ENCODE peak calls at places on chromosomes 2 and 18, in ten cellular contexts. O is fibroblast of lung; A is A549; Q is brain microvascular endothelial cell; P is uterus; T is Peyer's patch; B is MM.1S; V is astrocyte; J is CD8-positive, alpha-beta T cell; G is stomach. X is an unnamed sample.

GRCh38 chr2:197356136-197356535 is 45.6 kb upstream of the ANKRD44 start:
- DNase-seq in O (no peak), A (peak), Q (no peak), P (no peak), T (no peak), B (peak), V (no peak), J (no peak), G (no peak), X (no peak)

GRCh38 chr2:60316381-60317028 is 236.9 kb downstream of the BCL11A start:
- DNase-seq in O (no peak), A (no peak), Q (no peak), P (no peak), T (peak), B (no peak), V (no peak), J (no peak), G (no peak), X (no peak)

GRCh38 chr2:70753978-70754377 is 14.0 kb downstream of the ADD2 start:
- DNase-seq in O (no peak), A (no peak), Q (no peak), P (no peak), T (no peak), B (no peak), V (no peak), J (no peak), G (no peak), X (no peak)

GRCh38 chr2:156383798-156384197 is 51.3 kb upstream of the NR4A2 start:
- DNase-seq in O (no peak), A (no peak), Q (no peak), P (no peak), T (no peak), B (no peak), V (no peak), J (no peak), G (no peak), X (no peak)

GRCh38 chr2:146844226-146844990 is 1000.4 kb upstream of the ACVR2A start:
- DNase-seq in O (no peak), A (no peak), Q (no peak), P (no peak), T (no peak), B (no peak), V (no peak), J (no peak), G (no peak), X (peak)

GRCh38 chr2:42984081-42984480 is 191.7 kb upstream of the HAAO start:
- DNase-seq in O (no peak), A (no peak), Q (no peak), P (no peak), T (peak), B (no peak), V (no peak), J (no peak), G (no peak), X (no peak)

GRCh38 chr18:3625717-3626091 is 175.7 kb downstream of the TGIF1 start:
- DNase-seq in O (no peak), A (no peak), Q (no peak), P (no peak), T (no peak), B (no peak), V (no peak), J (no peak), G (no peak), X (no peak)

GRCh38 chr2:9310827-9311226 is 104.2 kb downstream of the ASAP2 start:
- DNase-seq in O (peak), A (no peak), Q (no peak), P (no peak), T (peak), B (no peak), V (peak), J (no peak), G (no peak), X (peak)

GRCh38 chr2:144183744-144184143 is 336.2 kb downstream of the ZEB2 start:
- DNase-seq in O (peak), A (no peak), Q (no peak), P (no peak), T (peak), B (no peak), V (peak), J (peak), G (no peak), X (no peak)

GRCh38 chr2:180061085-180061484 is 54.0 kb upstream of the CWC22 start:
- DNase-seq in O (no peak), A (no peak), Q (no peak), P (no peak), T (no peak), B (no peak), V (no peak), J (no peak), G (no peak), X (no peak)

GRCh38 chr2:44616616-44617266 is 255.0 kb downstream of the CAMKMT start:
- DNase-seq in O (no peak), A (no peak), Q (no peak), P (no peak), T (no peak), B (peak), V (no peak), J (no peak), G (no peak), X (no peak)

GRCh38 chr2:38700881-38701458 is 35.1 kb downstream of the GALM start:
- DNase-seq in O (no peak), A (no peak), Q (no peak), P (no peak), T (no peak), B (no peak), V (no peak), J (no peak), G (no peak), X (no peak)

GRCh38 chr2:150485114-150485870 is 2.2 kb downstream of the RND3 start:
- DNase-seq in O (peak), A (peak), Q (no peak), P (peak), T (peak), B (peak), V (peak), J (no peak), G (peak), X (peak)

GRCh38 chr2:12303181-12304030 is 413.3 kb upstream of the TRIB2 start:
- DNase-seq in O (peak), A (no peak), Q (peak), P (no peak), T (no peak), B (no peak), V (peak), J (no peak), G (no peak), X (peak)

GRCh38 chr2:8197101-8197500 is 484.8 kb upstream of the ID2 start:
- DNase-seq in O (peak), A (no peak), Q (peak), P (no peak), T (no peak), B (no peak), V (peak), J (no peak), G (no peak), X (no peak)

GRCh38 chr18:68847219-68847860 is 49.5 kb downstream of the CCDC102B start:
- DNase-seq in O (peak), A (peak), Q (no peak), P (no peak), T (no peak), B (peak), V (peak), J (no peak), G (no peak), X (no peak)

GRCh38 chr2:240259924-240260529 is 119.6 kb upstream of the OTOS start:
- DNase-seq in O (no peak), A (no peak), Q (no peak), P (no peak), T (no peak), B (no peak), V (no peak), J (no peak), G (no peak), X (no peak)

GRCh38 chr18:10682368-10682714 is 156.5 kb downstream of the NAPG start:
- DNase-seq in O (no peak), A (peak), Q (no peak), P (no peak), T (no peak), B (no peak), V (no peak), J (no peak), G (no peak), X (no peak)

GRCh38 chr2:237448626-237449025 is 34.7 kb upstream of the COL6A3 start:
- DNase-seq in O (no peak), A (no peak), Q (no peak), P (no peak), T (no peak), B (no peak), V (no peak), J (no peak), G (no peak), X (no peak)

GRCh38 chr2:238459081-238459629 is 32.4 kb downstream of the ASB1 start:
- DNase-seq in O (peak), A (no peak), Q (no peak), P (peak), T (no peak), B (no peak), V (peak), J (no peak), G (peak), X (no peak)

GRCh38 chr2:112644933-112645395 is 775 bp upstream of the SLC20A1 start:
- DNase-seq in O (no peak), A (no peak), Q (no peak), P (no peak), T (no peak), B (no peak), V (peak), J (peak), G (no peak), X (no peak)

GRCh38 chr2:189876271-189876670 is 92.0 kb downstream of the PMS1 start:
- DNase-seq in O (no peak), A (no peak), Q (no peak), P (no peak), T (no peak), B (no peak), V (no peak), J (no peak), G (no peak), X (no peak)

GRCh38 chr2:168139791-168140190 is 107.6 kb downstream of the STK39 start:
- DNase-seq in O (peak), A (no peak), Q (peak), P (no peak), T (no peak), B (no peak), V (peak), J (no peak), G (no peak), X (no peak)

GRCh38 chr2:112648081-112648480 is 2.3 kb downstream of the SLC20A1 start:
- DNase-seq in O (no peak), A (no peak), Q (no peak), P (no peak), T (no peak), B (no peak), V (no peak), J (no peak), G (no peak), X (no peak)

GRCh38 chr2:170885130-170885791 is 43.8 kb upstream of the GORASP2 start:
- DNase-seq in O (peak), A (no peak), Q (no peak), P (no peak), T (no peak), B (no peak), V (peak), J (no peak), G (no peak), X (no peak)

GRCh38 chr18:62500966-62501591 is 21.7 kb upstream of the ZCCHC2 start:
- DNase-seq in O (no peak), A (no peak), Q (no peak), P (no peak), T (no peak), B (no peak), V (no peak), J (no peak), G (no peak), X (no peak)

GRCh38 chr2:75608684-75609333 is 37.8 kb upstream of the MRPL19 start:
- DNase-seq in O (peak), A (peak), Q (peak), P (peak), T (peak), B (peak), V (no peak), J (peak), G (peak), X (peak)

GRCh38 chr2:20184067-20184938 is 40.6 kb downstream of the SDC1 start:
- DNase-seq in O (peak), A (peak), Q (peak), P (no peak), T (no peak), B (no peak), V (peak), J (no peak), G (peak), X (peak)

GRCh38 chr2:234422895-234423505 is 73.9 kb downstream of the ARL4C start:
- DNase-seq in O (no peak), A (peak), Q (peak), P (no peak), T (peak), B (no peak), V (no peak), J (peak), G (no peak), X (no peak)

GRCh38 chr2:47893771-47894170 is 12.5 kb downstream of the FBXO11 start:
- DNase-seq in O (no peak), A (no peak), Q (no peak), P (no peak), T (no peak), B (no peak), V (no peak), J (no peak), G (no peak), X (no peak)

GRCh38 chr2:209960676-209961630 is 41.5 kb upstream of the RPE start:
- DNase-seq in O (peak), A (peak), Q (peak), P (no peak), T (peak), B (peak), V (peak), J (no peak), G (peak), X (peak)

GRCh38 chr2:45755585-45756330 is 104.3 kb downstream of the PRKCE start:
- DNase-seq in O (peak), A (peak), Q (peak), P (no peak), T (no peak), B (no peak), V (peak), J (no peak), G (no peak), X (no peak)

GRCh38 chr18:595571-595970 is 1.2 kb upstream of the CLUL1 start:
- DNase-seq in O (no peak), A (no peak), Q (no peak), P (no peak), T (no peak), B (no peak), V (no peak), J (no peak), G (no peak), X (no peak)

GRCh38 chr18:2570772-2571199 is 519 bp downstream of the METTL4 start:
- DNase-seq in O (peak), A (peak), Q (peak), P (peak), T (peak), B (peak), V (peak), J (no peak), G (peak), X (peak)

DNA sequence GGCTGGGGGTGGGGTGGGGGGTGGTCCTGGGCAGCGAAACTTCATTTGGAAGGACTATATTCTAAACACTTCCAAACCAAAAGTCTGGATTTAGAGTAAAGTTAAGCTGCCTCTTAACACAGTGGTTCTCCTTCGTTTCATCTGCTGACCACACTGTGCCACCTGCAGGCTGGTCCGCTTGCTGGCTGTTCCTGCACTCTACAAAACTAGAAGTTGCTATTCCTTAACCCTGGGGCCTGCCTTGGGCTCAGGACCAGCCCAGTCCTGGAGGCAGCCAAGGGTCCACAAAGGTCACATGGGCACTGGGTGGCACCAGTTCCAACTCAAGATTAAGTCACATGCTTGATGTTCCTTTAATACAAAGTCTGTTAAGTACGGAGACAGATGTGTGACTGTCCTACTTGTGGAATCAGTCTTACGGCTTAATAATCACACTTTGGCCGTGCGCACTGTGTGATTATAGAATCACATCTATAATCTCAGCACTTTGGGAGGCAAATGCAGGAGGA is 195.4 kb downstream of the FAM210A start:
- DNase-seq in O (peak), A (peak), Q (peak), P (no peak), T (peak), B (peak), V (peak), J (no peak), G (peak), X (peak)
- TF ChIP-seq CTCF in O (peak), A (peak), Q (peak), P (peak), T (no peak), B (peak), V (peak), J (no peak), G (peak), X (peak)

DNA sequence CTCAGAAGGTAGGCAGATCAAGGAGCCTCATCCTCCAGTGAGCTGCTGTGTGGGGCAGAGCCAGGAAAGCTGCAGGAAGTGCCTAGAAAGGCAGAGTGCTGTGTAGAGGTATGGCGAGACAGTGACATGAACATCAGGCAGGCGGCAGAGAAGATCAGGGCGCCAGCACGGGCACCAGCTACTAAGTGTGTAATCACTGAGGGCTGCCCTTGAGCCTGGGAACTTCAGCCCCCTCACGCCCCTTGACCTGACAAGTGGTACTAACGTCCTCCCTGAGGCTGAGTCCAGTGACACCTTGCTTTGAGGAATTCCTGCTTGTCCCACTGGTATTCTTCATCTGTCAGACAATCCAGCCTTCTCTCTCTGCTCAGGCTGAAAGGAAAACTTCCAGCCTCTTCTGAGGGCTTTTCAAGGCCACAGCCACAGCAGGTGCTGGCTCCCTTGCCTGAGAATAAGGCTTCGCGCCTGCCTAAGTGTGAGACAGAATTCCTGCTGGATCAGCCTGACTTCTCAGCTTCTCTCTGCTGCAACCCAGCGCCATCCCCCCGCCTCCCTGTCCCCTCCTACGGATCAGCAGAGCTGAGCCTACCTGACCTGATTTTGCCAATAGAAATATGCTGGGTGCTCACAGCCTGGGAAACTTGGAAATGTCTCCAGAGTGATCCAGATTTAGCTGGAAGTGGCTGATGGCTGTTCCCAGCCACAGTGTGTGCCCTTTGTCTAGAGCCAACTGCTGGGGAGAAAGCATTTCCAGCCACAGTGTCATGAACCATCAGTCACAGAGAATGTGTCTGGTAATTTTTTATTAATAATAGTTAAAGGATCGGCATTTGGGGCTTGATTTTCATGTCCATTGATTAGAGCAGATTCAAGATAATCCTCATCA is 148.0 kb downstream of the SMAD7 start:
- DNase-seq in O (no peak), A (no peak), Q (no peak), P (peak), T (peak), B (no peak), V (no peak), J (no peak), G (peak), X (no peak)
- H3K27ac ChIP-seq in O (no peak), A (no peak), Q (no peak), P (no peak), T (peak), B (peak), V (no peak), J (no peak), G (no peak), X (peak)

GRCh38 chr2:130357864-130358263 is 2.0 kb downstream of the PTPN18 start:
- DNase-seq in O (no peak), A (no peak), Q (no peak), P (no peak), T (no peak), B (no peak), V (no peak), J (no peak), G (no peak), X (no peak)

GRCh38 chr2:130354135-130354420 is 1.8 kb upstream of the PTPN18 start:
- DNase-seq in O (no peak), A (no peak), Q (no peak), P (no peak), T (no peak), B (no peak), V (no peak), J (no peak), G (no peak), X (no peak)

GRCh38 chr2:130353291-130354134 is 2.3 kb upstream of the PTPN18 start:
- DNase-seq in O (no peak), A (no peak), Q (no peak), P (no peak), T (no peak), B (no peak), V (no peak), J (no peak), G (no peak), X (no peak)

GRCh38 chr2:130355181-130355577 is 677 bp upstream of the PTPN18 start:
- DNase-seq in O (no peak), A (no peak), Q (no peak), P (no peak), T (no peak), B (no peak), V (no peak), J (no peak), G (no peak), X (no peak)

DNA sequence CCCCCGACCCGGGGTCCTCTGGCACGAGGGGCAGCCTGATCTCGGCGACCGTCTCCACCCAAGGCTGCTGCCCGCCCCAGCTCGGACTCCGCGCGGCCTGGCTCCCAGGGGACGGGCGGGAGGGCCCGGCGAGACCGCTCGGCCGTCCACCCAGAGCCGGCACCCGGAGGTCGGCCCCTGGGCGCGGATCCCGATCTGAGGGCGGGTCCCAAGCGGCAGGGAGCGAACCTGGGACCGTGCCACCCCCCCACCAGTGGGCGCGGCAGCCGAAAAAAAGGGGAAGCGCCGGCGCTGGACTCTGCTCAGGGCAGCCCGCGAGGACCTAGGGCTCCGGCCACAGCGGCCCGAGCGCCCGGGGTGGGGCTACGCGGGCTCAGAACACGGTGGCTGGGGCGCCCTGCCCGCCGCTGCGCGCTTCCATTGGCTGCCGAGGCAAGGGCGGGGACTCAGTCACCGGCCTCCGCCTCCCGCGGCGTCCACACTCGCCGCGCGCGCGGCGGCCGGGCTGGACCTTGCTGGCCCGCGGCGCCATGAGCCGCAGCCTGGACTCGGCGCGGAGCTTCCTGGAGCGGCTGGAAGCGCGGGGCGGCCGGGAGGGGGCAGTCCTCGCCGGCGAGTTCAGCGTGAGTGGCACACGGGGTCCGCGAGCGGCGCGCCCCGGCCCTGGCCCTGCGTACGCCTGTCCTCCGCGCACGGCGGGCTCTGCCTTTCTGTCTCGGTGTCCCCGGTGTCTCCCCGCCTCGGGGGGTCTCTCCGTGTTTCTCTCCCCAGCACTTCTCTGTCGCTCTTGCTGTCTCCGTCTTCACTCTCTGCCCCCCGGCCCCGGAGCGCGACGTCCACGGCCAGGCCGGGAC is at the start of gene PTPN18:
- DNase-seq in O (peak), A (peak), Q (peak), P (peak), T (peak), B (peak), V (peak), J (no peak), G (peak), X (peak)
- TF ChIP-seq CTCF in O (peak), A (peak), Q (peak), P (peak), T (no peak), B (peak), V (peak), J (peak), G (peak), X (peak)

DNA sequence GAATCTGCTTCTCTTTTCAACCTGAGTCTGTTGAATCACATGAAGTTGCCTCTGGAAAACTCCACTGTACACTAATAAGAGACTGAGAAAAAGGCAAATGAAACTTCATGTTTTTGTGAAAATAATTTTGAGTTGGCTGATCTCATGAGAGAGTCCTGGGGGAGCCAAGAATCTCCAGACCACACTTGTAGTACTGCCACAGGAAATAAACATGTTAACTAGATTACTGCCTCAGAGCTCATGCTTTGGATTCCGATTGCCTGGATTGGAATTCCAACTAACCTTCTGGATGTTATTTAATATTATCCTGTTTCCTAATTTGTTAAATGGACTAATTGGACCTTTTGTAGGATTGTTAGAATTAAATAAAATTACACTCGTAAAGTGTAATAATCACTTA is 25.2 kb downstream of the NUP35 start:
- DNase-seq in O (peak), A (no peak), Q (peak), P (no peak), T (no peak), B (no peak), V (peak), J (no peak), G (no peak), X (no peak)
- H3K27ac ChIP-seq in O (no peak), A (no peak), Q (peak), P (no peak), T (no peak), B (no peak), V (no peak), J (no peak), G (no peak), X (no peak)

X was measured in RWPE1.